ENCODE peak calls at places on chromosome 21, in six cellular contexts. P is CD4-positive, alpha-beta T cell; L is K562; Q is fibroblast of pulmonary artery; T is stimulated activated CD8-positive, alpha-beta memory T cell treated with anti-CD3 and anti-CD28 coated beads, Interleukin-7, amount 100 ng/mL, for 48 hours; J is A673. B is an unnamed sample.

GRCh38 chr21:36917487-36918158 is 48.8 kb downstream of the HLCS start:
- DNase-seq in L (peak), J (peak), P (no peak), Q (peak), T (no peak), B (no peak)

GRCh38 chr21:34992736-34993135 is 56.4 kb downstream of the RUNX1 start:
- DNase-seq in T (no peak), L (no peak), P (no peak), J (no peak), Q (peak), B (no peak)

GRCh38 chr21:41682719-41683179 is 84.1 kb downstream of the RIPK4 start:
- DNase-seq in P (no peak), L (no peak), J (no peak), Q (no peak), T (no peak), B (no peak)

GRCh38 chr21:42466700-42467612 is 29.1 kb downstream of the RSPH1 start:
- DNase-seq in J (peak), Q (peak), P (no peak), T (no peak), L (peak), B (no peak)

GRCh38 chr21:41660748-41661147 is 106.1 kb downstream of the RIPK4 start:
- DNase-seq in Q (no peak), J (no peak), P (no peak), L (no peak), T (no peak), B (no peak)

GRCh38 chr21:45818276-45818903 is 163.2 kb upstream of the COL6A1 start:
- DNase-seq in P (no peak), Q (peak), J (no peak), L (peak), T (no peak), B (no peak)

GRCh38 chr21:32359719-32360260 is 33.0 kb downstream of the URB1 start:
- DNase-seq in P (no peak), J (no peak), Q (peak), L (peak), T (no peak), B (no peak)

GRCh38 chr21:35614412-35614901 is 445.9 kb downstream of the SETD4 start:
- DNase-seq in J (no peak), L (peak), Q (peak), P (no peak), T (no peak), B (no peak)

GRCh38 chr21:20215959-20216358 is 782.2 kb upstream of the NCAM2 start:
- DNase-seq in Q (no peak), P (no peak), T (no peak), J (no peak), L (peak), B (no peak)

GRCh38 chr21:25556087-25556486 is 51.2 kb downstream of the MRPL39 start:
- DNase-seq in L (no peak), P (no peak), Q (no peak), J (no peak), T (no peak), B (no peak)

GRCh38 chr21:15744926-15745325 is 15.1 kb downstream of the USP25 start:
- DNase-seq in T (no peak), J (no peak), P (no peak), Q (no peak), L (peak), B (no peak)

GRCh38 chr21:44295163-44295601 is 4.7 kb upstream of the PFKL start:
- DNase-seq in J (peak), P (no peak), L (no peak), Q (no peak), T (no peak), B (no peak)

GRCh38 chr21:17250651-17251294 is 262.1 kb upstream of the CXADR start:
- DNase-seq in P (no peak), L (no peak), Q (peak), J (no peak), T (no peak), B (no peak)

GRCh38 chr21:45550552-45551210 is 8.4 kb upstream of the SLC19A1 start:
- DNase-seq in J (no peak), T (peak), P (no peak), L (peak), Q (no peak), B (no peak)

GRCh38 chr21:46155514-46156377 is at the start of gene FTCD:
- DNase-seq in J (no peak), Q (no peak), L (no peak), P (no peak), T (no peak), B (no peak)

GRCh38 chr21:32083175-32083574 is 195.7 kb downstream of the MIS18A start:
- DNase-seq in J (peak), Q (peak), P (no peak), L (no peak), T (no peak), B (no peak)

GRCh38 chr21:44857127-44857892 is 16.2 kb downstream of the PTTG1IP start:
- DNase-seq in J (no peak), L (no peak), Q (no peak), T (no peak), P (no peak), B (no peak)

GRCh38 chr21:17003763-17004373 is 509.0 kb upstream of the CXADR start:
- DNase-seq in J (no peak), T (no peak), L (no peak), P (no peak), Q (peak), B (no peak)

GRCh38 chr21:40002978-40003377 is 135.7 kb downstream of the PCP4 start:
- DNase-seq in L (no peak), J (no peak), Q (no peak), P (no peak), T (no peak), B (no peak)

GRCh38 chr21:38869946-38870345 is 64.2 kb downstream of the ETS2 start:
- DNase-seq in J (no peak), P (no peak), T (no peak), L (no peak), Q (no peak), B (no peak)

GRCh38 chr21:44817914-44818635 is at the start of gene SUMO3:
- DNase-seq in L (peak), T (peak), P (peak), Q (peak), J (peak), B (peak)

GRCh38 chr21:31484219-31484618 is 140.2 kb upstream of the TIAM1 start:
- DNase-seq in P (no peak), J (no peak), Q (no peak), L (no peak), T (no peak), B (no peak)

GRCh38 chr21:26614251-26614650 is 41.2 kb upstream of the CYYR1 start:
- DNase-seq in Q (no peak), J (no peak), T (no peak), L (no peak), P (no peak), B (no peak)

GRCh38 chr21:42642219-42642745 is 11.1 kb upstream of the PDE9A start:
- DNase-seq in L (no peak), Q (no peak), J (no peak), P (no peak), T (no peak), B (no peak)

GRCh38 chr21:42627527-42628289 is 25.7 kb upstream of the PDE9A start:
- DNase-seq in L (no peak), P (no peak), T (no peak), J (no peak), Q (no peak), B (no peak)

GRCh38 chr21:38848187-38848609 is 42.5 kb downstream of the ETS2 start:
- DNase-seq in L (peak), P (no peak), T (no peak), Q (peak), J (no peak), B (no peak)

GRCh38 chr21:26776320-26777021 is 68.7 kb downstream of the ADAMTS1 start:
- DNase-seq in Q (peak), L (no peak), T (no peak), J (no peak), P (no peak), B (no peak)

GRCh38 chr21:46149205-46149901 is 6.0 kb downstream of the FTCD start:
- DNase-seq in J (no peak), Q (no peak), L (no peak), P (no peak), T (no peak), B (no peak)

GRCh38 chr21:35646606-35647005 is 413.7 kb downstream of the SETD4 start:
- DNase-seq in Q (no peak), T (no peak), L (no peak), P (no peak), J (no peak), B (no peak)

GRCh38 chr21:45263534-45263933 is 24.2 kb downstream of the POFUT2 start:
- DNase-seq in L (no peak), P (no peak), J (no peak), T (no peak), Q (no peak), B (no peak)

GRCh38 chr21:38323721-38324591 is 67.2 kb downstream of the KCNJ15 start:
- DNase-seq in T (no peak), Q (peak), L (no peak), P (no peak), J (peak), B (no peak)

GRCh38 chr21:33078907-33079582 is 9.1 kb downstream of the OLIG1 start:
- DNase-seq in L (peak), J (no peak), T (peak), P (no peak), Q (peak), B (peak)

GRCh38 chr21:35943752-35944151 is 116.6 kb downstream of the SETD4 start:
- DNase-seq in P (no peak), T (no peak), Q (no peak), L (no peak), J (no peak), B (no peak)

GRCh38 chr21:29669416-29669815 is 270.4 kb downstream of the GRIK1 start:
- DNase-seq in T (no peak), Q (no peak), L (no peak), J (no peak), P (no peak), B (no peak)

GRCh38 chr21:39221282-39221996 is 38.2 kb upstream of the PSMG1 start:
- DNase-seq in T (no peak), Q (no peak), J (no peak), L (no peak), P (no peak), B (no peak)

GRCh38 chr21:41751621-41752020 is 15.2 kb downstream of the RIPK4 start:
- DNase-seq in J (no peak), L (no peak), T (no peak), P (no peak), Q (no peak), B (no peak)

GRCh38 chr21:33332143-33332542 is 7.4 kb downstream of the IFNAR1 start:
- DNase-seq in T (no peak), J (no peak), P (no peak), Q (no peak), L (peak), B (no peak)

GRCh38 chr21:38879912-38880577 is 74.3 kb downstream of the ETS2 start:
- DNase-seq in P (no peak), J (no peak), T (no peak), L (no peak), Q (no peak), B (no peak)

GRCh38 chr21:37030864-37031263 is 24.4 kb downstream of the RIPPLY3 start:
- DNase-seq in L (no peak), T (no peak), P (no peak), J (no peak), Q (no peak), B (no peak)

B was measured in effector memory CD8-positive, alpha-beta T cell.